ENCODE peak calls at places on chromosome 6, in seven cellular contexts. K is cardiac fibroblast; P is effector memory CD4-positive, alpha-beta T cell; Q is OCI-LY7; Y is fibroblast of mammary gland; D is heart right ventricle; L is CD8-positive, alpha-beta memory T cell. Z is an unnamed sample.
A peak's percentile ranks its signal among the peaks of the same experiment; 100 is the strongest.

GRCh38 chr6:40302856-40303449 is 284.2 kb downstream of the LRFN2 start:
- DNase-seq in K (no peak), D (no peak), Y (no peak), Q (no peak), L (no peak), P (no peak), Z (no peak)

GRCh38 chr6:21107796-21108195 is 485.8 kb upstream of the SOX4 start:
- DNase-seq in L (no peak), D (no peak), K (no peak), Q (no peak), P (no peak), Y (no peak), Z (no peak)

GRCh38 chr6:27582928-27583725 is 110.2 kb upstream of the ZNF184 start:
- DNase-seq in K (peak; percentile 65), Y (peak; percentile 79), D (no peak), L (no peak), Q (no peak), P (no peak), Z (peak; percentile 73)

GRCh38 chr6:40474937-40475336 is 112.2 kb downstream of the LRFN2 start:
- DNase-seq in Q (no peak), L (no peak), K (no peak), P (no peak), D (no peak), Y (no peak), Z (no peak)

GRCh38 chr6:13715444-13715883 is 3.8 kb upstream of the RANBP9 start:
- DNase-seq in Q (no peak), D (no peak), P (no peak), L (no peak), Y (peak; percentile 56), K (no peak), Z (no peak)

GRCh38 chr6:123036663-123037062 is 40.6 kb downstream of the CLVS2 start:
- DNase-seq in D (no peak), L (no peak), Q (no peak), K (no peak), Y (no peak), P (no peak), Z (no peak)

GRCh38 chr6:73579851-73580246 is 59.0 kb upstream of the EEF1A1 start:
- DNase-seq in P (no peak), Y (peak; percentile 97), K (peak; percentile 97), Q (no peak), L (no peak), D (peak; percentile 33), Z (peak; percentile 93)

GRCh38 chr6:147161974-147162495 is 42.2 kb upstream of the STXBP5 start:
- DNase-seq in Y (peak; percentile 92), K (peak; percentile 81), D (no peak), Q (no peak), P (no peak), L (no peak), Z (peak; percentile 84)

GRCh38 chr6:107965746-107966145 is 7.7 kb upstream of the SEC63 start:
- DNase-seq in Y (peak; percentile 83), Q (no peak), D (no peak), K (peak; percentile 17), P (no peak), L (no peak), Z (no peak)

GRCh38 chr6:7148100-7148822 is 40.5 kb downstream of the RREB1 start:
- DNase-seq in Y (peak; percentile 85), L (no peak), D (no peak), Q (no peak), K (no peak), P (no peak), Z (peak; percentile 45)

GRCh38 chr6:167782698-167783517 is 43.8 kb upstream of the AFDN start:
- DNase-seq in P (no peak), Q (no peak), D (no peak), Y (no peak), K (no peak), L (no peak), Z (no peak)

GRCh38 chr6:11876934-11877433 is 98.4 kb upstream of the ADTRP start:
- DNase-seq in Y (no peak), L (no peak), K (no peak), Q (no peak), P (no peak), D (no peak), Z (no peak)

GRCh38 chr6:14925025-14925595 is 320.8 kb upstream of the JARID2 start:
- DNase-seq in P (no peak), D (no peak), K (no peak), L (no peak), Y (no peak), Q (no peak), Z (no peak)

GRCh38 chr6:56022678-56023077 is 147.3 kb upstream of the BMP5 start:
- DNase-seq in L (no peak), Q (no peak), Y (no peak), K (no peak), P (no peak), D (no peak), Z (no peak)

GRCh38 chr6:18115356-18115755 is 7.1 kb downstream of the NHLRC1 start:
- DNase-seq in K (no peak), Y (no peak), P (no peak), D (no peak), Q (no peak), L (no peak), Z (peak; percentile 47)

GRCh38 chr6:105184921-105185320 is 5.1 kb upstream of the POPDC3 start:
- DNase-seq in D (no peak), P (no peak), Q (no peak), K (peak; percentile 81), L (no peak), Y (peak; percentile 80), Z (peak; percentile 54)

GRCh38 chr6:24766685-24767462 is 7.9 kb upstream of the GMNN start:
- DNase-seq in Y (peak; percentile 56), D (no peak), L (no peak), K (peak; percentile 61), Q (peak; percentile 64), P (no peak), Z (peak; percentile 41)

GRCh38 chr6:110495949-110496348 is 19.5 kb upstream of the SLC22A16 start:
- DNase-seq in P (no peak), Y (no peak), K (peak; percentile 8), D (no peak), Q (no peak), L (no peak), Z (no peak)

GRCh38 chr6:146868671-146869209 is 270.0 kb downstream of the ADGB start:
- DNase-seq in Y (no peak), K (no peak), P (no peak), L (no peak), D (no peak), Q (no peak), Z (no peak)

GRCh38 chr6:143176090-143177021 is 115.7 kb downstream of the AIG1 start:
- DNase-seq in D (no peak), L (no peak), Y (peak; percentile 90), P (no peak), K (peak; percentile 84), Q (no peak), Z (peak; percentile 98)

GRCh38 chr6:34338811-34339210 is 53.7 kb downstream of the NUDT3 start:
- DNase-seq in Q (no peak), P (no peak), D (no peak), K (no peak), L (no peak), Y (no peak), Z (no peak)

GRCh38 chr6:142893088-142893487 is 51.9 kb downstream of the HIVEP2 start:
- DNase-seq in Q (no peak), Y (peak; percentile 59), P (no peak), L (no peak), D (no peak), K (peak; percentile 46), Z (peak; percentile 50)

GRCh38 chr6:6655805-6656251 is 67.3 kb downstream of the LY86 start:
- DNase-seq in L (no peak), P (no peak), Y (no peak), K (no peak), Q (no peak), D (no peak), Z (no peak)

GRCh38 chr6:43949451-43950110 is 177.7 kb downstream of the MRPL14 start:
- DNase-seq in P (no peak), Q (no peak), K (no peak), L (no peak), D (no peak), Y (no peak), Z (no peak)

GRCh38 chr6:104597541-104598050 is 262.1 kb downstream of the HACE1 start:
- DNase-seq in P (no peak), D (no peak), K (peak; percentile 48), Q (no peak), Y (peak; percentile 67), L (no peak), Z (peak; percentile 33)

DNA sequence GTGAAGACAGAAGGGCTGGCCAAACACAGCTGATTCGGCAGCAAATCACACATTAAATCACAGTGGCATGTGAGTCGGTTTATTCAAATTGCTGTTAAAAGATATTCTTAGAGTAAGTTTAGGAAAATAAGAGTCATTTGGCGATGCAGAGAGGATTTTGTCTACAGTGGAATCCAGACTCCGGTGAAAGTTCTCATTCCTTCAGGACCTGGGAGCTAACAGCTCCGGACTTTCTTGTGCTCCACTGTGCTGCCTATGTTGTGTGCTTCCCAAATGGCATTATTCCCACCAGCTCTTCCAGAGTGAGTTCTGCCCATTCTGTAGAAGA is 1.5 kb upstream of the EPM2A start:
- DNase-seq in P (no peak), Y (peak; percentile 35), L (no peak), K (peak; percentile 65), D (no peak), Q (no peak), Z (peak; percentile 64)
- H3K4me3 ChIP-seq in P (no peak overlapping the region), Y (peak overlapping the region; percentile 67), L (no peak overlapping the region), K (no peak overlapping the region), D (peak overlapping the region; percentile 71), Q (peak overlapping the region; percentile 91), Z (no peak overlapping the region)

DNA sequence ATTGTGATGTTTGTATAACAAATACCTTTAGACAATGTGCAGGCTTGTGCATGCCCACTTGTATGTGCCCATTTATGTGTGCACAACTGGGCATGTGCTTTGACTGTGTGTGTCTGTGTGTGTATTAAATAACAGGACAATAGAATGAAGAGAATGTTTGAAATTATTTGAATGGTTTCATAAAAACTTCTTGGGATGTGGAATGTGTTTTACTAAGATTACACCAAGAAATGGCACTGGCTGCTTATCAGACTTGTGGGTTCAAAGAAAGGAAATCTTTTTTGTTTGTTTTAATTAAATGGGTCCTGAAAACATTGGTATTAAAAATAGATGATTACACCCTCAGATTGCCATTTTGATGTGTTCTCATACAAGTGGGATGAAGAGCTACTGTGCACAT is 191.6 kb upstream of the CCN2 start:
- DNase-seq in K (peak; percentile 30), P (no peak), Q (no peak), Y (no peak), L (no peak), D (no peak), Z (no peak)
- H3K4me3 ChIP-seq in K (no peak overlapping the region), P (no peak overlapping the region), Q (no peak overlapping the region), Y (no peak overlapping the region), L (no peak overlapping the region), D (no peak overlapping the region), Z (no peak overlapping the region)

DNA sequence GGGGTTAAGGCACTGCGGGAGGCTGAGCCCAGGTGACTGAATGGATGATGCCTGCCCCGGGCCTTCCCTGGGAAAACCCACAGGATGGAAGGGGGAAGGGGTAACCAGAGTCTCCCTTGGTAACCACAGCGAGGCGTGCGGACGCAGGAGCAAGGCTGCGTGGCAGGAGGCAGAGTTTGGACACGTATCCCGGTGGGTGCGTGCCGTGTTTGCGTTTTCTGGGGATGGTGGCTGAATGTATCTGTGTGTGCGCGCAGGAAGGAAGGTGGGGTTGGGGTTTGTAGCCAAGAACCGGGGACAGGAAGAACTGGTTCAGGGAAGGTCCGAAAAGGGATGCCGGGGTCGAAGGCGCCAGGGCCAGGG is 1.8 kb downstream of the MDGA1 start:
- DNase-seq in D (no peak), P (no peak), Q (no peak), Y (no peak), K (no peak), L (no peak), Z (no peak)
- H3K4me3 ChIP-seq in D (peak overlapping the region; percentile 78), P (peak overlapping the region; percentile 85), Q (no peak overlapping the region), Y (peak overlapping the region; percentile 48), K (peak overlapping the region; percentile 5), L (peak overlapping the region; percentile 38), Z (peak overlapping the region; percentile 66)

GRCh38 chr6:89963391-89963790 is 69.1 kb downstream of the GJA10 start:
- DNase-seq in Y (peak; percentile 49), P (no peak), Q (no peak), D (no peak), K (no peak), L (no peak), Z (no peak)
- H3K4me3 ChIP-seq in Y (no peak overlapping the region), P (no peak overlapping the region), Q (no peak overlapping the region), D (no peak overlapping the region), K (no peak overlapping the region), L (no peak overlapping the region), Z (no peak overlapping the region)

Z was measured in astrocyte of the spinal cord.